ENCODE peak calls at places on chromosomes 11 and 22, in five cellular contexts. O, L, V, D and P are unnamed samples.

GRCh38 chr11:15117751-15118150 is 3.0 kb downstream of the INSC start:
- DNase-seq in D (no peak), L (no peak), O (no peak), V (no peak), P (no peak)

GRCh38 chr11:20617346-20617745 is 17.9 kb downstream of the SLC6A5 start:
- DNase-seq in L (peak; percentile 41), V (no peak), D (no peak), O (no peak), P (no peak)

GRCh38 chr11:113528982-113529381 is 53.8 kb upstream of the DRD2 start:
- DNase-seq in O (no peak), V (no peak), D (no peak), L (peak; percentile 6), P (no peak)

GRCh38 chr11:68052137-68052873 is 13.5 kb downstream of the TCIRG1 start:
- DNase-seq in L (no peak), O (no peak), D (no peak), V (no peak), P (peak; percentile 52)

GRCh38 chr11:62755086-62755615 is 1.2 kb upstream of the ZBTB3 start:
- DNase-seq in D (no peak), O (no peak), V (no peak), L (no peak), P (no peak)

GRCh38 chr22:20316844-20317401 is 2.9 kb downstream of the DGCR6L start:
- DNase-seq in D (no peak), L (no peak), O (no peak), V (no peak), P (no peak)

GRCh38 chr11:134313821-134314607 is 17.8 kb upstream of the GLB1L2 start:
- DNase-seq in O (no peak), V (no peak), D (peak; percentile 40), L (no peak), P (no peak)

GRCh38 chr11:102794382-102794781 is 3.6 kb downstream of the MMP1 start:
- DNase-seq in V (no peak), O (peak; percentile 91), D (no peak), L (peak; percentile 42), P (no peak)

GRCh38 chr11:78985654-78986053 is 411.0 kb upstream of the NARS2 start:
- DNase-seq in O (no peak), V (no peak), L (no peak), D (no peak), P (no peak)

DNA sequence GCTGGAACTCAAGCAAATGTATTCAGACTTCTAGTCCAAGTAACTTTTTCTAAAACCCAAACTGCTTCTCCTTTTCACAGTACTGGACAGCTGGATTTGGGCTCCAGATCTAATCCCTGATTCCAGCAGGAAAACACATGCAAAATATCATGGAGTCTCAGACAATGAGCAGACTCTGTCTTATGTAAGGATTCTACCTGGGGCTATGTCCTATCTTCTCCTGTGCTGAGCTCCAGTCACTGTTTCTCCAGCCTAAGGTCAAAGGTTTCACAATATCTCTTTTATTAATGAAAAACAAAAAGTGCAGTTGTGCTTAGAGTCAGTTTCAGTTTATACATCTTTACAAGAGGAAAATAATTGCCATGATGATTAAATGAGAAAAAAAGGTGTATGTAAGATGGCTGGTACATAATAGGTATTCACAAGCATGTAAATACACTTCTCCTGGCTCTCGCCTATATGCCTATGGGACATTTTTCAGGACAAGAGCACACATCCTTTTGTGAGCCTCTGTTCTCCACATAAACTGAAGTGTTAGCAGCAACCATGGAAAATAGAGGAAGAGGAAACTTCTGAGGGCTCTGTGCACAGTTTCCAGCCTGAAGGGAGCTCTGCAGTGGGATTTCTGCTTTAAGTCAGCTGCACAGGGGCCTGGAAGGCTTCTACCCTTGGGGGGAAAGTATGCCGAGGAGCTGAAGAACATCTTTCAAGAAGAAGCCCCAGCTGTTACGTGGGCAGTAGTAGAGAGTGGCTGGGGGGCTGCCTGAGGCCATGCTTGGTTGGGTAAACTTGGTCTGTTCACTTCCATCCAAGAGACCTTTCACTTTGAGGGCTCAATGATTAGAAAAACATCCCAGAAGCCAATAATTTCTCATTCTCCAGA is 82.9 kb upstream of the EED start:
- DNase-seq in O (no peak), D (no peak), L (no peak), V (no peak), P (no peak)
- H3K4me3 ChIP-seq in O (no peak overlapping the region), D (no peak overlapping the region), L (no peak overlapping the region), V (no peak overlapping the region), P (no peak overlapping the region)

DNA sequence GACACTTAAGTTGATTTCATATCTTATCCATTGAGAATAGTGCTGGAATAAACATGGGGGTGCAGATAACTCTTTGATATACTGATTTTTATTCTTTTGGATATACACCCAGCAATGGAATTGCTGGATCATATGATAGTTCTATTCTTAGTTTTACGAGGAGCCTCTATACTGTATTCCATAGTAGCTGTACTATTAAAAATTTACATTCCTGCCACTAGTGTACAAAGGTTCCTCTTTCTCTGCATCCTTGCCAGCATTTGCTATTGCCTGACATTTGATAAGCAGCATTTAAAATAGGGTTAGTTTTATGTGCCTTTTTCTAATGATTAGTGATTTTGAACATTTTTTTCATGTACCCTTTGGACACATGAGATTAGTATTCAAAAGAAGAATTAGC is 554.2 kb downstream of the JRKL start:
- DNase-seq in V (no peak), O (peak; percentile 3), D (no peak), L (no peak), P (no peak)
- TF ChIP-seq CTCF in V (no peak), O (no peak), D (no peak), L (no peak), P (no peak)

GRCh38 chr11:123454796-123455195 is 24.7 kb downstream of the GRAMD1B start:
- DNase-seq in D (no peak), V (no peak), L (no peak), O (no peak), P (no peak)

GRCh38 chr11:123457187-123457770 is 27.2 kb downstream of the GRAMD1B start:
- DNase-seq in O (no peak), V (no peak), L (peak; percentile 83), D (peak; percentile 67), P (no peak)

GRCh38 chr11:123461164-123461563 is 31.1 kb downstream of the GRAMD1B start:
- DNase-seq in V (no peak), D (peak; percentile 70), L (no peak), O (no peak), P (no peak)

GRCh38 chr11:123458501-123458900 is 28.4 kb downstream of the GRAMD1B start:
- DNase-seq in D (no peak), O (no peak), L (no peak), V (no peak), P (no peak)

GRCh38 chr11:123460006-123460700 is 30.1 kb downstream of the GRAMD1B start:
- DNase-seq in V (no peak), O (no peak), L (no peak), D (no peak), P (no peak)
- H3K4me3 ChIP-seq in V (no peak overlapping the region), O (no peak overlapping the region), L (no peak overlapping the region), D (no peak overlapping the region), P (no peak overlapping the region)

GRCh38 chr11:117239295-117239694 is 6.8 kb downstream of the RNF214 start:
- DNase-seq in L (peak; percentile 92), V (peak; percentile 76), D (no peak), O (no peak), P (no peak)
- TF ChIP-seq CTCF in L (peak; percentile 74), V (peak; percentile 72), D (no peak), O (no peak), P (no peak)

DNA sequence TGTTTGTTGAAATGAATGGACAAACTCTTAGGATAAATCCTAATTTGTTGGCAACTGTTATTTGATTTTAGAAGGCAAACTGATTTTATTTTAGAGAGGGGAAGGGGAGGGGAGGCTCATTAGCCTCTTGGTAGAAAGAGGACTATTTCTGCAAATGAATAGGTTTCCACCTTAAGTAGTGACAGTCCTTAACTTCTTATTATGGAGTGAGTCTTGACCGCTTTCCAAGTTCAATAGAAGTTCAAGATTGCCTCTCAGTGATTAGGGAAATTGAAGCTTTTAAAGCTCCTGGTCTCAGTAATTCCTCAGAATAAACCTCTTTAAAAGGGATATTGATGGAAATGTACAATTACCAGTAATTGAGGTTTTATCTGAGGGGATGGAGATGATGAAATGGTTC is 55.7 kb downstream of the PANX1 start:
- DNase-seq in O (no peak), D (no peak), L (no peak), V (no peak), P (no peak)
- H3K4me3 ChIP-seq in O (no peak overlapping the region), D (no peak overlapping the region), L (no peak overlapping the region), V (no peak overlapping the region), P (peak overlapping the region; percentile 27)